ENCODE peak calls at places on chromosomes 1 and 21, in ten cellular contexts. R is GM20000, L is endothelial cell, H is choroid plexus epithelial cell, Y is OCI-LY7, I is AG09309, P is tibial nerve, V is PC-3, O is uterus, T is progenitor cell of endocrine pancreas. W is an unnamed sample.

GRCh38 chr21:41112740-41113692 is 54.9 kb upstream of the BACE2 start:
- DNase-seq in R (no peak), H (peak; percentile 67), V (no peak), Y (peak; percentile 3), P (no peak), L (no peak), I (peak; percentile 85), O (no peak), T (no peak), W (no peak)

GRCh38 chr1:245585252-245585959 is 430.6 kb downstream of the KIF26B start:
- DNase-seq in H (peak; percentile 87), I (peak; percentile 69), R (no peak), P (no peak), V (peak; percentile 56), Y (no peak), O (no peak), T (no peak), L (no peak), W (no peak)

GRCh38 chr1:210234254-210234747 is 1.7 kb downstream of the SERTAD4 start:
- DNase-seq in P (no peak), H (no peak), R (no peak), V (no peak), Y (no peak), I (no peak), O (no peak), L (peak; percentile 15), T (no peak), W (no peak)

GRCh38 chr1:236275586-236275985 is 6.2 kb downstream of the ERO1B start:
- DNase-seq in V (no peak), L (no peak), Y (no peak), I (no peak), T (no peak), H (no peak), P (no peak), O (no peak), R (no peak), W (no peak)

GRCh38 chr1:26367441-26367840 is 5.1 kb downstream of the ZNF683 start:
- DNase-seq in V (no peak), I (no peak), T (no peak), Y (no peak), H (no peak), P (no peak), R (no peak), L (no peak), O (no peak), W (no peak)

GRCh38 chr1:193763313-193763712 is 576.9 kb upstream of the B3GALT2 start:
- DNase-seq in O (no peak), V (peak; percentile 41), T (no peak), L (no peak), P (no peak), H (peak; percentile 28), I (no peak), R (no peak), Y (no peak), W (no peak)

GRCh38 chr21:45073301-45074047 is 906 bp upstream of the ADARB1 start:
- DNase-seq in V (peak; percentile 70), T (peak; percentile 43), P (no peak), L (no peak), O (peak; percentile 38), H (no peak), I (no peak), R (peak; percentile 66), Y (peak; percentile 13), W (no peak)

GRCh38 chr21:45513003-45513706 is 29.1 kb downstream of the SLC19A1 start:
- DNase-seq in I (no peak), Y (no peak), T (no peak), P (no peak), O (no peak), V (peak; percentile 94), L (no peak), H (no peak), R (no peak), W (no peak)

GRCh38 chr1:85952460-85952859 is 204.1 kb downstream of the COL24A1 start:
- DNase-seq in Y (no peak), H (peak; percentile 6), P (no peak), T (no peak), L (no peak), V (no peak), I (no peak), O (no peak), R (no peak), W (no peak)

GRCh38 chr21:37356710-37357109 is 9.9 kb upstream of the DYRK1A start:
- DNase-seq in L (no peak), T (no peak), O (no peak), Y (no peak), I (no peak), H (no peak), P (no peak), R (no peak), V (peak; percentile 16), W (no peak)

GRCh38 chr1:29504266-29504665 is 267.9 kb downstream of the PTPRU start:
- DNase-seq in I (no peak), P (no peak), T (no peak), O (no peak), L (no peak), V (no peak), H (peak; percentile 5), R (no peak), Y (no peak), W (no peak)

DNA sequence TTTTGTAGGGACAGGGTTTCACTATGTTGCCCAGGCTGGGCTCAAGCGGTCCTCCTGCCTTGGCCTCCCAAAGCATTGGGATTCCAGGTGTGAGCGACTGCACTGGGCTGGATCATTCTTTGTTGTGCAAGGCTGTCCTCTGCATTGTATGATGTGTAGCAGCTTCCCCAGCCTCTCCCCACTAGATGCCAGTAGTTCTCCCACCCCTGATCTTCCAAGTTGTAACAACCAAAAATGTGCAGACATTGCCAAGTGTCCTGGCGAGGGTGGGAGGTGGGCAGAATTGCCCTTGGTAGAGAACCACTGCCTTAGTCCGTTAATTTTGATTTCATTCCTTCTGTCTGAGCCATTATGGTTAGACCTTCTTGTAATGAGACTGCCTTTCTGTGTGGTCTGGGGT is 7.2 kb downstream of the GALNT2 start:
- DNase-seq in T (no peak), O (no peak), Y (no peak), L (no peak), R (no peak), I (no peak), V (no peak), H (no peak), P (no peak), W (no peak)
- TF ChIP-seq CTCF in T (no peak), O (no peak), Y (no peak), L (no peak), R (no peak), I (peak; percentile 7), V (peak; percentile 38), H (peak; percentile 23), P (no peak), W (no peak)

GRCh38 chr1:243980471-243980870 is 70.6 kb upstream of the ZBTB18 start:
- DNase-seq in O (no peak), Y (no peak), L (no peak), T (no peak), P (no peak), V (no peak), R (no peak), I (no peak), H (no peak), W (no peak)

GRCh38 chr1:243982451-243983018 is 68.5 kb upstream of the ZBTB18 start:
- DNase-seq in Y (no peak), R (no peak), O (no peak), T (no peak), L (peak; percentile 16), P (no peak), H (peak; percentile 28), V (no peak), I (no peak), W (no peak)

GRCh38 chr1:243977104-243977503 is 74.0 kb upstream of the ZBTB18 start:
- DNase-seq in L (no peak), P (no peak), H (peak; percentile 71), Y (no peak), O (no peak), I (no peak), T (no peak), R (no peak), V (no peak), W (no peak)

GRCh38 chr1:243980071-243980470 is 71.0 kb upstream of the ZBTB18 start:
- DNase-seq in I (no peak), L (no peak), T (no peak), H (no peak), V (no peak), Y (no peak), R (no peak), O (no peak), P (no peak), W (no peak)

DNA sequence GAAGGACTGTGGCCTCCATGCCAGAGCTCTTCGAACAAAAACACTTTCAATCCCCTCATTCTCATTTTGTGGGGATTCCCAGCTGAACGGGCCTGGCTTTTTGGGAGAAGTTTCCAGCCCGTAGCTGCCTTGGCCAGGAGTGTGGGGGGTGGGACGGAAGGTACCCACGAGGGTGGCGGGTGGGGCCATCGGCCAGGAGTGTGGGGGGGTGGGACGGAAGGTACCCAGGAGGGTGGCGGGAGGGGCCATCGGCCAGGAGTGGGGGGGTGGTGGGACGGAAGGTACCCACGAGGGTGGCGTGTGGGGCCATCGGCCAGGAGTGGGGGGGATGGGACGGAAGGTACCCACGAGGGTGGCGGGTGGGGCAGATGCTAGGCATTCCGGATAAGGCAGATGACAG is 71.7 kb upstream of the ZBTB18 start:
- DNase-seq in L (no peak), P (no peak), R (peak; percentile 36), O (no peak), H (no peak), I (no peak), V (no peak), Y (peak; percentile 1), T (no peak), W (no peak)
- TF ChIP-seq CTCF in L (no peak), P (no peak), R (no peak), O (no peak), H (no peak), I (no peak), V (no peak), Y (no peak), T (no peak), W (no peak)

DNA sequence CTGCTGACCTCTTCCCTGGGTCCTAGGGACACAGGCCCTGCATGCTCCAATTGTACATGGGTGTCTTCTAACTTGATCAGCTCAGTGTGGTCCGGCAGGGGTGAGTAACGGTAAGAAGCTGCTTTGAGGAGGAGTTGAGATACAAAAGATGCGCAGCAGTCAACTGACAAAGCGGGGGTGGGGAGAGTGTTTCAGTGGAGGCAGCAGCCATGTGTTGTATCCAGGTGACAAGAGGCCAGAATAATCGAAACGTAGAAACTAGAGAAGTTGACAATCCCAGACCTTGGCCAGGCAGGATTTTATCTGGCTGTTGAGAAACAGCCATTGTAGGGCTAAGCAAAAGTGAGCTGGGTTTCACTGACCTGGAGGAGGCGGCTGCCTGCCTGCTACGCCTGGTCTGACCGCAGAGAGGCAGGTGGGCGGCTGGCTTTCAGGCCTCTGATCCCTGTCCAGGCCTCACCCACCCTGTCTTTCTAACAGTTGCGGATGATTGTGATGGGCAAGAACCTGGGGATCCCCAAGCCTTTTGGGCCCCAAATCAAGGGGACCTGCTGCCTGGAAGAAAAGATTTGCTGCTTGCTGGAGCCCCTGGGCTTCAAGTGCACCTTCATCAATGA is 28.8 kb downstream of the PADI6 start:
- DNase-seq in O (no peak), V (no peak), R (no peak), P (no peak), T (no peak), I (no peak), L (no peak), H (no peak), Y (no peak), W (no peak)
- TF ChIP-seq CTCF in O (no peak), V (no peak), R (no peak), P (no peak), T (peak; percentile 18), I (no peak), L (no peak), H (no peak), Y (no peak), W (no peak)

GRCh38 chr1:4563586-4563985 is 90.8 kb upstream of the AJAP1 start:
- DNase-seq in L (no peak), V (no peak), Y (no peak), H (no peak), O (no peak), T (no peak), R (no peak), P (no peak), I (no peak), W (no peak)
- TF ChIP-seq CTCF in L (no peak), V (no peak), Y (no peak), H (no peak), O (no peak), T (no peak), R (no peak), P (no peak), I (no peak), W (no peak)

W was measured in omental fat pad.